ENCODE peak calls at places on chromosomes 1 and 21, in nine cellular contexts. One of them, this sample, is unnamed.

GRCh38 chr1:66840929-66841328 is 39.9 kb upstream of the INSL5 start:
- DNase-seq in PC-3: no peak
- DNase-seq in SK-N-MC: no peak
- DNase-seq in astrocyte: no peak
- DNase-seq in mammary epithelial cell: no peak
- DNase-seq in IMR-90: no peak
- DNase-seq in colonic mucosa: no peak
- DNase-seq in H1: no peak
- DNase-seq in mesendoderm: no peak
- DNase-seq in this sample: no peak

GRCh38 chr21:36788116-36788515 is 89.2 kb downstream of the SIM2 start:
- DNase-seq in IMR-90: no peak
- DNase-seq in PC-3: peak
- DNase-seq in H1: no peak
- DNase-seq in mesendoderm: no peak
- DNase-seq in mammary epithelial cell: no peak
- DNase-seq in colonic mucosa: peak
- DNase-seq in SK-N-MC: no peak
- DNase-seq in astrocyte: no peak
- DNase-seq in this sample: no peak

GRCh38 chr1:81679972-81680371 is 120.8 kb upstream of the ADGRL2 start:
- DNase-seq in colonic mucosa: no peak
- DNase-seq in IMR-90: peak
- DNase-seq in mesendoderm: peak
- DNase-seq in SK-N-MC: no peak
- DNase-seq in astrocyte: peak
- DNase-seq in mammary epithelial cell: no peak
- DNase-seq in H1: no peak
- DNase-seq in PC-3: peak
- DNase-seq in this sample: peak

GRCh38 chr1:1264868-1265272 is 8.8 kb downstream of the UBE2J2 start:
- DNase-seq in colonic mucosa: no peak
- DNase-seq in astrocyte: peak
- DNase-seq in H1: peak
- DNase-seq in IMR-90: peak
- DNase-seq in SK-N-MC: no peak
- DNase-seq in PC-3: peak
- DNase-seq in mesendoderm: peak
- DNase-seq in mammary epithelial cell: peak
- DNase-seq in this sample: peak

GRCh38 chr1:198520524-198521254 is 19.8 kb downstream of the ATP6V1G3 start:
- DNase-seq in IMR-90: no peak
- DNase-seq in mesendoderm: peak
- DNase-seq in mammary epithelial cell: no peak
- DNase-seq in colonic mucosa: no peak
- DNase-seq in H1: no peak
- DNase-seq in PC-3: no peak
- DNase-seq in astrocyte: peak
- DNase-seq in SK-N-MC: no peak
- DNase-seq in this sample: no peak

GRCh38 chr21:41751621-41752020 is 15.2 kb downstream of the RIPK4 start:
- DNase-seq in astrocyte: no peak
- DNase-seq in PC-3: peak
- DNase-seq in H1: no peak
- DNase-seq in IMR-90: no peak
- DNase-seq in colonic mucosa: no peak
- DNase-seq in mesendoderm: no peak
- DNase-seq in mammary epithelial cell: peak
- DNase-seq in SK-N-MC: no peak
- DNase-seq in this sample: no peak

GRCh38 chr21:45366476-45366875 is 38.5 kb upstream of the COL18A1 start:
- DNase-seq in astrocyte: no peak
- DNase-seq in mesendoderm: no peak
- DNase-seq in mammary epithelial cell: no peak
- DNase-seq in IMR-90: no peak
- DNase-seq in SK-N-MC: no peak
- DNase-seq in H1: no peak
- DNase-seq in colonic mucosa: no peak
- DNase-seq in PC-3: no peak
- DNase-seq in this sample: no peak

GRCh38 chr1:205666372-205667166 is 13.7 kb downstream of the SLC45A3 start:
- DNase-seq in astrocyte: no peak
- DNase-seq in PC-3: no peak
- DNase-seq in colonic mucosa: peak
- DNase-seq in mesendoderm: no peak
- DNase-seq in mammary epithelial cell: no peak
- DNase-seq in IMR-90: no peak
- DNase-seq in SK-N-MC: no peak
- DNase-seq in H1: no peak
- DNase-seq in this sample: no peak

GRCh38 chr1:1923681-1924000 is 4.6 kb upstream of the TMEM52 start:
- DNase-seq in SK-N-MC: no peak
- DNase-seq in mammary epithelial cell: no peak
- DNase-seq in PC-3: no peak
- DNase-seq in mesendoderm: no peak
- DNase-seq in astrocyte: no peak
- DNase-seq in IMR-90: no peak
- DNase-seq in H1: no peak
- DNase-seq in colonic mucosa: no peak
- DNase-seq in this sample: no peak

GRCh38 chr1:156657971-156658319 is 16.0 kb downstream of the BCAN start:
- DNase-seq in mammary epithelial cell: no peak
- DNase-seq in PC-3: no peak
- DNase-seq in colonic mucosa: no peak
- DNase-seq in H1: no peak
- DNase-seq in mesendoderm: no peak
- DNase-seq in SK-N-MC: no peak
- DNase-seq in IMR-90: no peak
- DNase-seq in astrocyte: no peak
- DNase-seq in this sample: no peak

GRCh38 chr1:156656779-156657160 is 14.9 kb downstream of the BCAN start:
- DNase-seq in H1: peak
- DNase-seq in mammary epithelial cell: no peak
- DNase-seq in PC-3: no peak
- DNase-seq in mesendoderm: no peak
- DNase-seq in SK-N-MC: no peak
- DNase-seq in astrocyte: no peak
- DNase-seq in colonic mucosa: no peak
- DNase-seq in IMR-90: no peak
- DNase-seq in this sample: peak

GRCh38 chr1:156658496-156658895 is 16.6 kb downstream of the BCAN start:
- DNase-seq in astrocyte: no peak
- DNase-seq in mesendoderm: no peak
- DNase-seq in colonic mucosa: no peak
- DNase-seq in H1: no peak
- DNase-seq in SK-N-MC: no peak
- DNase-seq in mammary epithelial cell: no peak
- DNase-seq in IMR-90: no peak
- DNase-seq in PC-3: no peak
- DNase-seq in this sample: no peak

GRCh38 chr1:156655904-156656516 is 14.1 kb downstream of the BCAN start:
- DNase-seq in IMR-90: no peak
- DNase-seq in colonic mucosa: no peak
- DNase-seq in SK-N-MC: no peak
- DNase-seq in PC-3: no peak
- DNase-seq in astrocyte: no peak
- DNase-seq in mesendoderm: no peak
- DNase-seq in H1: no peak
- DNase-seq in mammary epithelial cell: no peak
- DNase-seq in this sample: no peak

GRCh38 chr1:156657161-156657970 is 15.4 kb downstream of the BCAN start:
- DNase-seq in SK-N-MC: no peak
- DNase-seq in PC-3: peak
- DNase-seq in IMR-90: peak
- DNase-seq in mammary epithelial cell: peak
- DNase-seq in mesendoderm: peak
- DNase-seq in astrocyte: no peak
- DNase-seq in H1: peak
- DNase-seq in colonic mucosa: peak
- DNase-seq in this sample: peak
- H3K9ac ChIP-seq in SK-N-MC: no peak
- H3K9ac ChIP-seq in PC-3: no peak
- H3K9ac ChIP-seq in IMR-90: no peak
- H3K9ac ChIP-seq in mammary epithelial cell: no peak
- H3K9ac ChIP-seq in mesendoderm: peak
- H3K9ac ChIP-seq in astrocyte: peak
- H3K9ac ChIP-seq in H1: no peak
- H3K9ac ChIP-seq in colonic mucosa: no peak
- H3K9ac ChIP-seq in this sample: no peak

DNA sequence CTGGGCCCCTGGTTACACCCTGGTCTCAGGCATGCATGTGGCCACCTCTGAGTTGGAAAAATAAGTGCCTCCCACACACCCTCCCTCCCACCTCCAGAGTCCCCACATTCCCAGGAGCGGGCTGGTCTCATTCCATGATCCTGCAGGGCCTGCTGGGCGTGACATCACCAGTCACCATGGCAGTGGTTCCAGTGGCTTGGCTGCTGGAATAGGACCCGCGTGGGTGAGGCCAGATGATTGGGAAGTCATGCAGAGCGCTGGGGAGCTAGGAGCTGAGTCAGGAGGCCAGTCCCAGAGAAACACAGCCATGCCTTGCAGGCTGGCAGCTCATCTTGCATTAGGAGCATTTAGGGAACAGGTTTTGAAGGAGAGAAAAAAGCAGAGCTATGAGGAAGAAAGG is 125.4 kb upstream of the TMEM51 start:
- DNase-seq in PC-3: peak
- DNase-seq in IMR-90: peak
- DNase-seq in mesendoderm: peak
- DNase-seq in H1: no peak
- DNase-seq in SK-N-MC: no peak
- DNase-seq in astrocyte: peak
- DNase-seq in colonic mucosa: no peak
- DNase-seq in mammary epithelial cell: peak
- DNase-seq in this sample: peak
- H3K9ac ChIP-seq in PC-3: no peak
- H3K9ac ChIP-seq in IMR-90: no peak
- H3K9ac ChIP-seq in mesendoderm: no peak
- H3K9ac ChIP-seq in H1: no peak
- H3K9ac ChIP-seq in SK-N-MC: no peak
- H3K9ac ChIP-seq in astrocyte: peak
- H3K9ac ChIP-seq in colonic mucosa: no peak
- H3K9ac ChIP-seq in mammary epithelial cell: peak
- H3K9ac ChIP-seq in this sample: peak

DNA sequence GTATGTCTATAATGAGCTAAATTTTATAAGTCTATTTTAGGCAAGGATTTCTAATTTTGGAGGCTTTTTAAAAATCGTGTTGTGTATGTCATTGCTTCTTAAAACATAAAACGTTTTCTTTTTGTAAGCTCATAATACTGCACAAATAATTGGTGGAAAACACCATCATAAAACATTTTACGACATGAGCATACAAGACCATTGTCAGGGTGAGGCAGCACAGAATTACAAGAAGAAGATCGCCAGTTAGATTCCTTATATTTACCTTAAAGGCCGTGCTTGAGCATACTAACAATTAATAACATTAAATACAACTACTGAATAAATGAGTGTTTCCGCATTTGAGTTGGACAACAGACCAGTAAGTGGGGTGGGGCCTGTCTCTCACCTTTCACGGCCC is 19.1 kb upstream of the LMX1A start:
- DNase-seq in SK-N-MC: no peak
- DNase-seq in IMR-90: no peak
- DNase-seq in astrocyte: no peak
- DNase-seq in H1: no peak
- DNase-seq in PC-3: peak
- DNase-seq in mesendoderm: no peak
- DNase-seq in mammary epithelial cell: no peak
- DNase-seq in colonic mucosa: no peak
- DNase-seq in this sample: no peak
- H3K9ac ChIP-seq in SK-N-MC: peak
- H3K9ac ChIP-seq in IMR-90: no peak
- H3K9ac ChIP-seq in astrocyte: peak
- H3K9ac ChIP-seq in H1: no peak
- H3K9ac ChIP-seq in PC-3: peak
- H3K9ac ChIP-seq in mesendoderm: peak
- H3K9ac ChIP-seq in mammary epithelial cell: no peak
- H3K9ac ChIP-seq in colonic mucosa: no peak
- H3K9ac ChIP-seq in this sample: peak

GRCh38 chr1:8093221-8093980 is 67.3 kb upstream of the ERRFI1 start:
- DNase-seq in colonic mucosa: no peak
- DNase-seq in H1: no peak
- DNase-seq in IMR-90: no peak
- DNase-seq in PC-3: no peak
- DNase-seq in astrocyte: no peak
- DNase-seq in SK-N-MC: no peak
- DNase-seq in mesendoderm: no peak
- DNase-seq in mammary epithelial cell: no peak
- DNase-seq in this sample: no peak

GRCh38 chr1:8096105-8097011 is 70.2 kb upstream of the ERRFI1 start:
- DNase-seq in PC-3: peak
- DNase-seq in mesendoderm: no peak
- DNase-seq in H1: no peak
- DNase-seq in mammary epithelial cell: peak
- DNase-seq in colonic mucosa: no peak
- DNase-seq in astrocyte: peak
- DNase-seq in SK-N-MC: no peak
- DNase-seq in IMR-90: peak
- DNase-seq in this sample: peak

GRCh38 chr1:8092603-8093141 is 66.6 kb upstream of the ERRFI1 start:
- DNase-seq in mammary epithelial cell: no peak
- DNase-seq in astrocyte: no peak
- DNase-seq in H1: no peak
- DNase-seq in mesendoderm: no peak
- DNase-seq in IMR-90: no peak
- DNase-seq in PC-3: no peak
- DNase-seq in SK-N-MC: no peak
- DNase-seq in colonic mucosa: no peak
- DNase-seq in this sample: no peak

GRCh38 chr1:8095584-8095983 is 69.5 kb upstream of the ERRFI1 start:
- DNase-seq in mammary epithelial cell: no peak
- DNase-seq in SK-N-MC: no peak
- DNase-seq in colonic mucosa: no peak
- DNase-seq in PC-3: peak
- DNase-seq in astrocyte: no peak
- DNase-seq in H1: no peak
- DNase-seq in IMR-90: no peak
- DNase-seq in mesendoderm: no peak
- DNase-seq in this sample: no peak

DNA sequence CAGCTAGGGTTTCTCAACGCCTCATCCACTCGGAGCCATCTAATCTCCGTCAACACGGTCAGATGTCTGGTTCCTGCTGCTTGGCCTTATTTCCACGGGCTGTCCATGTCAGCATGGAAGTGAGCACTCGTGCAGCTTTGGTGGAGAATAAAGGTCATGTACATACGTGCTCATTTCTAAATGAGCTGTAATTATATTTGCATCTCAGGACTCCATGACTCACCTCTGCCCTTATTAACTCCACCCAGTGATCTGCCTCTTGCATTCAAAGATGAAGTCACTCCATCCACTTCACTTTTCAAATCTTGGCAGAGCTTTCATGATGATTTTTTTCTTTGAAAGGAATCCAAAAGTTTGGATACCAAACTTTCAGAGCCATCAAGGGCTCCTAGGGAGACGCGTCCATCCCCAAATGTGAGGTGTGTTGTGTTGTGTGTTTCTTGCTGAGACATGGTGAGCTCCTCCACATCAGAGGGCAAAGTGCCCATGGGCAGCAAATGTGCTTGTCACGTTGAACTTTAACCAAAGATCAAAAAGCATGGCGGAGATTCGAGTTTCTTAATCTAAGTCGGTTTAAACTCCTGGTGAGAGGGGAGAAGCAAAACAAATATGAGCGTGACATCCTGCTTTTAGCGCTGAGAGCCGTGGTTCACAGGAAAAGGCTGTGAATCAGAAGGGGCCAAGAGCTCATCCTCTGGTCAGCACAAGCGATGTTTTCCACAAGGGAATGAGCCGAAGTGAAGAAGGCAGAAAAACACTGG is 68.6 kb upstream of the ERRFI1 start:
- DNase-seq in astrocyte: peak
- DNase-seq in H1: no peak
- DNase-seq in mammary epithelial cell: peak
- DNase-seq in PC-3: peak
- DNase-seq in SK-N-MC: no peak
- DNase-seq in colonic mucosa: peak
- DNase-seq in IMR-90: peak
- DNase-seq in mesendoderm: no peak
- DNase-seq in this sample: peak
- H3K9ac ChIP-seq in astrocyte: peak
- H3K9ac ChIP-seq in H1: no peak
- H3K9ac ChIP-seq in mammary epithelial cell: no peak
- H3K9ac ChIP-seq in PC-3: peak
- H3K9ac ChIP-seq in SK-N-MC: no peak
- H3K9ac ChIP-seq in colonic mucosa: peak
- H3K9ac ChIP-seq in IMR-90: peak
- H3K9ac ChIP-seq in mesendoderm: no peak
- H3K9ac ChIP-seq in this sample: no peak

This sample was measured in GM23248.